ENCODE peak calls at places on chromosome 21, in ten cellular contexts. P is endodermal cell, U is fibroblast of lung, D is body of pancreas, H is psoas muscle, I is right lobe of liver, Q is left ventricle myocardium inferior, N is ovary, M is osteoblast, V is lower lobe of right lung. F is an unnamed sample.

GRCh38 chr21:38760017-38760761 is 45.5 kb upstream of the ETS2 start:
- DNase-seq in H (no peak), M (no peak), N (no peak), Q (no peak), D (no peak), V (no peak), P (peak; percentile 63), I (no peak), U (peak; percentile 77), F (no peak)

GRCh38 chr21:19510653-19511052 is 1107.1 kb upstream of the TMPRSS15 start:
- DNase-seq in Q (no peak), V (no peak), D (no peak), M (no peak), P (no peak), N (no peak), I (no peak), U (no peak), H (no peak), F (no peak)

GRCh38 chr21:31339736-31340135 is 4.3 kb downstream of the TIAM1 start:
- DNase-seq in U (no peak), I (no peak), Q (no peak), M (no peak), P (no peak), D (no peak), H (no peak), N (no peak), V (no peak), F (no peak)

GRCh38 chr21:39321424-39321823 is 8.0 kb upstream of the BRWD1 start:
- DNase-seq in D (no peak), Q (no peak), P (no peak), N (no peak), V (no peak), U (no peak), I (no peak), M (no peak), H (no peak), F (peak; percentile 5)

GRCh38 chr21:29114765-29115164 is 15.7 kb upstream of the MAP3K7CL start:
- DNase-seq in M (peak; percentile 39), U (peak; percentile 92), N (no peak), I (no peak), V (no peak), D (no peak), H (no peak), Q (no peak), P (peak; percentile 63), F (peak; percentile 89)

GRCh38 chr21:22416555-22416954 is 1418.3 kb downstream of the NCAM2 start:
- DNase-seq in Q (no peak), P (no peak), H (no peak), M (no peak), I (no peak), N (no peak), V (no peak), D (no peak), U (no peak), F (no peak)

GRCh38 chr21:31282095-31282709 is 61.9 kb downstream of the TIAM1 start:
- DNase-seq in H (no peak), D (no peak), M (peak; percentile 87), P (no peak), N (no peak), U (peak; percentile 100), I (no peak), V (no peak), Q (peak; percentile 17), F (peak; percentile 99)

GRCh38 chr21:14095021-14095420 is 115.7 kb downstream of the LIPI start:
- DNase-seq in Q (no peak), I (no peak), V (no peak), M (no peak), D (no peak), H (no peak), U (no peak), P (no peak), N (no peak), F (no peak)

GRCh38 chr21:39025198-39025597 is 158.1 kb downstream of the PSMG1 start:
- DNase-seq in I (no peak), H (no peak), Q (no peak), N (no peak), V (no peak), D (no peak), M (no peak), P (no peak), U (no peak), F (no peak)

GRCh38 chr21:29293495-29293894 is 5.2 kb upstream of the BACH1 start:
- DNase-seq in V (no peak), N (no peak), M (no peak), Q (no peak), P (no peak), I (no peak), D (no peak), U (no peak), H (no peak), F (no peak)

GRCh38 chr21:39444406-39445145 is 1.0 kb downstream of the LCA5L start:
- DNase-seq in H (no peak), V (no peak), N (no peak), U (peak; percentile 85), D (no peak), Q (no peak), I (no peak), P (peak; percentile 57), M (no peak), F (peak; percentile 53)

GRCh38 chr21:43736224-43736883 is 17.4 kb downstream of the PDXK start:
- DNase-seq in Q (no peak), M (peak; percentile 73), I (no peak), U (peak; percentile 62), D (no peak), H (no peak), V (no peak), P (no peak), N (no peak), F (no peak)

GRCh38 chr21:43740497-43741156 is 21.7 kb downstream of the PDXK start:
- DNase-seq in U (peak; percentile 68), V (peak; percentile 69), I (no peak), M (peak; percentile 98), P (peak; percentile 91), Q (no peak), D (peak; percentile 76), N (peak; percentile 79), H (peak; percentile 72), F (no peak)

GRCh38 chr21:43737158-43737950 is 18.4 kb downstream of the PDXK start:
- DNase-seq in P (no peak), U (no peak), M (peak; percentile 22), N (no peak), Q (no peak), V (no peak), I (no peak), H (no peak), D (no peak), F (no peak)

GRCh38 chr21:43741425-43742096 is 22.6 kb downstream of the PDXK start:
- DNase-seq in D (no peak), H (no peak), I (no peak), P (peak; percentile 74), M (no peak), U (no peak), V (no peak), N (peak; percentile 38), Q (no peak), F (no peak)

GRCh38 chr21:43739648-43740435 is 20.9 kb downstream of the PDXK start:
- DNase-seq in U (no peak), H (no peak), I (no peak), P (peak; percentile 73), D (peak; percentile 25), N (peak; percentile 48), M (peak; percentile 92), V (no peak), Q (no peak), F (no peak)
- H3K27ac ChIP-seq in U (no peak overlapping the region), H (no peak overlapping the region), I (no peak overlapping the region), P (peak overlapping the region; percentile 30), D (no peak overlapping the region), N (peak overlapping the region; percentile 70), M (no peak overlapping the region), V (no peak overlapping the region), Q (no peak overlapping the region), F (no peak overlapping the region)

GRCh38 chr21:45629046-45629981 is 14.2 kb upstream of the PCBP3 start:
- DNase-seq in Q (no peak), H (no peak), U (no peak), V (no peak), D (no peak), I (no peak), M (peak; percentile 35), P (peak; percentile 19), N (no peak), F (no peak)
- TF ChIP-seq CTCF in Q (no peak), H (no peak), U (no peak), V (no peak), D (no peak), I (no peak), M (no peak), P (no peak), N (no peak), F (no peak)

GRCh38 chr21:25579402-25580016 is 27.8 kb downstream of the MRPL39 start:
- DNase-seq in Q (no peak), N (no peak), U (no peak), D (no peak), P (no peak), V (no peak), M (no peak), I (no peak), H (no peak), F (no peak)
- H3K36me3 ChIP-seq in Q (peaks cover 44% of the 10 kb centered on the region), N (no peaks in the 10 kb centered on the region), U (no peaks in the 10 kb centered on the region), D (no peaks in the 10 kb centered on the region), P (peaks cover 15% of the 10 kb centered on the region), V (peaks cover 17% of the 10 kb centered on the region), M (no peaks in the 10 kb centered on the region), I (no peaks in the 10 kb centered on the region), H (no peaks in the 10 kb centered on the region), F (no peaks in the 10 kb centered on the region)

GRCh38 chr21:35909456-35910178 is 150.7 kb downstream of the SETD4 start:
- DNase-seq in P (no peak), I (no peak), M (peak; percentile 83), H (no peak), V (no peak), N (no peak), Q (no peak), D (no peak), U (peak; percentile 17), F (no peak)

GRCh38 chr21:35908311-35909078 is 151.8 kb downstream of the SETD4 start:
- DNase-seq in U (no peak), V (no peak), H (no peak), I (no peak), N (no peak), Q (no peak), D (no peak), M (no peak), P (no peak), F (no peak)

GRCh38 chr21:35904995-35905972 is 155.0 kb downstream of the SETD4 start:
- DNase-seq in H (peak; percentile 57), U (peak; percentile 17), Q (peak; percentile 38), D (no peak), I (no peak), V (no peak), N (peak; percentile 18), P (no peak), M (no peak), F (no peak)

GRCh38 chr21:35906587-35906986 is 153.7 kb downstream of the SETD4 start:
- DNase-seq in Q (no peak), M (no peak), D (no peak), H (no peak), P (no peak), N (no peak), I (no peak), U (no peak), V (no peak), F (no peak)

DNA sequence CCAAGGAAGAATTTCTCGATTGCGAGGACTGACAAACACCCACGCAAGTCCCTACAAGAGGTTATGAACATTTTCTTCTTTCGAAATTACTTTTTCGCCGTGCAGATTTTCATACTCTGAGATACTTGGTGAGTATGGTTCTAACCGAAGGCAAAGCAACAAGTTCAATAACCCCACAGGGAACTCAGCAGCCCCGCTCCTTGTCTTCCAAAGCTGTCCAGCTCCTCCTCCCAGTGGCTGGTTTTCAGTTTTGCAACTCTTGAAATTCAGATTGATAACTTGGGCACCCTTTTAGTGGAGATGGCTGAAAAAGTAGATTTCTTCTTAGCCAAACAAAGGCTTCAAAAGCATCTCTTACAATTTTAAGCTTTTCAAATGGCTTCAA is 154.4 kb downstream of the SETD4 start:
- DNase-seq in H (peak; percentile 52), I (no peak), N (no peak), Q (no peak), D (no peak), U (no peak), M (no peak), V (no peak), P (no peak), F (no peak)
- H3K27ac ChIP-seq in H (no peak overlapping the region), I (no peak overlapping the region), N (no peak overlapping the region), Q (peak overlapping the region; percentile 57), D (no peak overlapping the region), U (no peak overlapping the region), M (no peak overlapping the region), V (no peak overlapping the region), P (no peak overlapping the region), F (no peak overlapping the region)

F was measured in brain microvascular endothelial cell.